ENCODE peak calls at places on chromosome 19, in six cellular contexts. One of them, this sample, is unnamed.

GRCh38 chr19:44530777-44531176 is 1.3 kb upstream of the CEACAM20 start:
- DNase-seq in colonic mucosa: no peak
- DNase-seq in CD8-positive, alpha-beta T cell: no peak
- DNase-seq in stromal cell of bone marrow: no peak
- DNase-seq in NCI-H1092 treated with DMSO at 0.1 percent for 48 hours: no peak
- DNase-seq in activated CD4-positive, alpha-beta memory T cell treated with anti-CD3 and anti-CD28 coated beads for 36 hours: no peak
- DNase-seq in this sample: no peak

GRCh38 chr19:18232540-18233223 is 6.4 kb upstream of the PDE4C start:
- DNase-seq in colonic mucosa: no peak
- DNase-seq in CD8-positive, alpha-beta T cell: no peak
- DNase-seq in stromal cell of bone marrow: no peak
- DNase-seq in NCI-H1092 treated with DMSO at 0.1 percent for 48 hours: peak
- DNase-seq in activated CD4-positive, alpha-beta memory T cell treated with anti-CD3 and anti-CD28 coated beads for 36 hours: peak
- DNase-seq in this sample: no peak

GRCh38 chr19:43997631-43998290 is 5.0 kb upstream of the ZNF230 start:
- DNase-seq in colonic mucosa: no peak
- DNase-seq in CD8-positive, alpha-beta T cell: no peak
- DNase-seq in stromal cell of bone marrow: peak
- DNase-seq in NCI-H1092 treated with DMSO at 0.1 percent for 48 hours: no peak
- DNase-seq in activated CD4-positive, alpha-beta memory T cell treated with anti-CD3 and anti-CD28 coated beads for 36 hours: no peak
- DNase-seq in this sample: no peak

GRCh38 chr19:30419581-30420180 is 47.5 kb downstream of the ZNF536 start:
- DNase-seq in colonic mucosa: no peak
- DNase-seq in CD8-positive, alpha-beta T cell: no peak
- DNase-seq in stromal cell of bone marrow: no peak
- DNase-seq in NCI-H1092 treated with DMSO at 0.1 percent for 48 hours: no peak
- DNase-seq in activated CD4-positive, alpha-beta memory T cell treated with anti-CD3 and anti-CD28 coated beads for 36 hours: no peak
- DNase-seq in this sample: no peak

GRCh38 chr19:10353793-10354391 is 14.5 kb upstream of the ICAM3 start:
- DNase-seq in colonic mucosa: no peak
- DNase-seq in CD8-positive, alpha-beta T cell: no peak
- DNase-seq in stromal cell of bone marrow: no peak
- DNase-seq in NCI-H1092 treated with DMSO at 0.1 percent for 48 hours: no peak
- DNase-seq in activated CD4-positive, alpha-beta memory T cell treated with anti-CD3 and anti-CD28 coated beads for 36 hours: peak
- DNase-seq in this sample: no peak

GRCh38 chr19:17933414-17934129 is 757 bp downstream of the CCDC124 start:
- DNase-seq in colonic mucosa: no peak
- DNase-seq in CD8-positive, alpha-beta T cell: no peak
- DNase-seq in stromal cell of bone marrow: no peak
- DNase-seq in NCI-H1092 treated with DMSO at 0.1 percent for 48 hours: no peak
- DNase-seq in activated CD4-positive, alpha-beta memory T cell treated with anti-CD3 and anti-CD28 coated beads for 36 hours: no peak
- DNase-seq in this sample: no peak

GRCh38 chr19:3479819-3480215 is 508 bp downstream of the SMIM24 start:
- DNase-seq in colonic mucosa: peak
- DNase-seq in CD8-positive, alpha-beta T cell: no peak
- DNase-seq in stromal cell of bone marrow: no peak
- DNase-seq in NCI-H1092 treated with DMSO at 0.1 percent for 48 hours: no peak
- DNase-seq in activated CD4-positive, alpha-beta memory T cell treated with anti-CD3 and anti-CD28 coated beads for 36 hours: peak
- DNase-seq in this sample: no peak

GRCh38 chr19:4034048-4035017 is 26.8 kb downstream of the PIAS4 start:
- DNase-seq in colonic mucosa: no peak
- DNase-seq in CD8-positive, alpha-beta T cell: no peak
- DNase-seq in stromal cell of bone marrow: no peak
- DNase-seq in NCI-H1092 treated with DMSO at 0.1 percent for 48 hours: no peak
- DNase-seq in activated CD4-positive, alpha-beta memory T cell treated with anti-CD3 and anti-CD28 coated beads for 36 hours: no peak
- DNase-seq in this sample: no peak

GRCh38 chr19:39251081-39251480 is 2.4 kb upstream of the IFNL4 start:
- DNase-seq in colonic mucosa: no peak
- DNase-seq in CD8-positive, alpha-beta T cell: no peak
- DNase-seq in stromal cell of bone marrow: no peak
- DNase-seq in NCI-H1092 treated with DMSO at 0.1 percent for 48 hours: no peak
- DNase-seq in activated CD4-positive, alpha-beta memory T cell treated with anti-CD3 and anti-CD28 coated beads for 36 hours: no peak
- DNase-seq in this sample: no peak

GRCh38 chr19:1860133-1860775 is 3.1 kb downstream of the KLF16 start:
- DNase-seq in colonic mucosa: peak
- DNase-seq in CD8-positive, alpha-beta T cell: no peak
- DNase-seq in stromal cell of bone marrow: peak
- DNase-seq in NCI-H1092 treated with DMSO at 0.1 percent for 48 hours: no peak
- DNase-seq in activated CD4-positive, alpha-beta memory T cell treated with anti-CD3 and anti-CD28 coated beads for 36 hours: peak
- DNase-seq in this sample: no peak

GRCh38 chr19:46383846-46384245 is 29.5 kb downstream of the CCDC8 start:
- DNase-seq in colonic mucosa: no peak
- DNase-seq in CD8-positive, alpha-beta T cell: no peak
- DNase-seq in stromal cell of bone marrow: no peak
- DNase-seq in NCI-H1092 treated with DMSO at 0.1 percent for 48 hours: no peak
- DNase-seq in activated CD4-positive, alpha-beta memory T cell treated with anti-CD3 and anti-CD28 coated beads for 36 hours: no peak
- DNase-seq in this sample: no peak

GRCh38 chr19:6802336-6803035 is 30.0 kb downstream of the VAV1 start:
- DNase-seq in colonic mucosa: peak
- DNase-seq in CD8-positive, alpha-beta T cell: peak
- DNase-seq in stromal cell of bone marrow: no peak
- DNase-seq in NCI-H1092 treated with DMSO at 0.1 percent for 48 hours: no peak
- DNase-seq in activated CD4-positive, alpha-beta memory T cell treated with anti-CD3 and anti-CD28 coated beads for 36 hours: peak
- DNase-seq in this sample: no peak

GRCh38 chr19:49911381-49912145 is 14.9 kb upstream of the IL4I1 start:
- DNase-seq in colonic mucosa: no peak
- DNase-seq in CD8-positive, alpha-beta T cell: no peak
- DNase-seq in stromal cell of bone marrow: no peak
- DNase-seq in NCI-H1092 treated with DMSO at 0.1 percent for 48 hours: no peak
- DNase-seq in activated CD4-positive, alpha-beta memory T cell treated with anti-CD3 and anti-CD28 coated beads for 36 hours: peak
- DNase-seq in this sample: no peak

GRCh38 chr19:50025794-50026549 is at the start of gene ZNF473:
- DNase-seq in colonic mucosa: peak
- DNase-seq in CD8-positive, alpha-beta T cell: peak
- DNase-seq in stromal cell of bone marrow: peak
- DNase-seq in NCI-H1092 treated with DMSO at 0.1 percent for 48 hours: no peak
- DNase-seq in activated CD4-positive, alpha-beta memory T cell treated with anti-CD3 and anti-CD28 coated beads for 36 hours: peak
- DNase-seq in this sample: no peak

GRCh38 chr19:2036424-2036823 is 14.6 kb downstream of the MKNK2 start:
- DNase-seq in colonic mucosa: no peak
- DNase-seq in CD8-positive, alpha-beta T cell: no peak
- DNase-seq in stromal cell of bone marrow: no peak
- DNase-seq in NCI-H1092 treated with DMSO at 0.1 percent for 48 hours: no peak
- DNase-seq in activated CD4-positive, alpha-beta memory T cell treated with anti-CD3 and anti-CD28 coated beads for 36 hours: no peak
- DNase-seq in this sample: no peak

GRCh38 chr19:571127-571974 is 1.0 kb upstream of the BSG start:
- DNase-seq in colonic mucosa: peak
- DNase-seq in CD8-positive, alpha-beta T cell: peak
- DNase-seq in stromal cell of bone marrow: no peak
- DNase-seq in NCI-H1092 treated with DMSO at 0.1 percent for 48 hours: peak
- DNase-seq in activated CD4-positive, alpha-beta memory T cell treated with anti-CD3 and anti-CD28 coated beads for 36 hours: peak
- DNase-seq in this sample: no peak

GRCh38 chr19:47226426-47227346 is 4.3 kb downstream of the BBC3 start:
- DNase-seq in colonic mucosa: peak
- DNase-seq in CD8-positive, alpha-beta T cell: peak
- DNase-seq in stromal cell of bone marrow: no peak
- DNase-seq in NCI-H1092 treated with DMSO at 0.1 percent for 48 hours: no peak
- DNase-seq in activated CD4-positive, alpha-beta memory T cell treated with anti-CD3 and anti-CD28 coated beads for 36 hours: peak
- DNase-seq in this sample: no peak

GRCh38 chr19:55067869-55068268 is 4.9 kb upstream of the RDH13 start:
- DNase-seq in colonic mucosa: no peak
- DNase-seq in CD8-positive, alpha-beta T cell: no peak
- DNase-seq in stromal cell of bone marrow: no peak
- DNase-seq in NCI-H1092 treated with DMSO at 0.1 percent for 48 hours: no peak
- DNase-seq in activated CD4-positive, alpha-beta memory T cell treated with anti-CD3 and anti-CD28 coated beads for 36 hours: no peak
- DNase-seq in this sample: no peak

GRCh38 chr19:53131085-53131484 is 1.6 kb downstream of the ZNF415 start:
- DNase-seq in colonic mucosa: no peak
- DNase-seq in CD8-positive, alpha-beta T cell: no peak
- DNase-seq in stromal cell of bone marrow: no peak
- DNase-seq in NCI-H1092 treated with DMSO at 0.1 percent for 48 hours: no peak
- DNase-seq in activated CD4-positive, alpha-beta memory T cell treated with anti-CD3 and anti-CD28 coated beads for 36 hours: no peak
- DNase-seq in this sample: no peak

GRCh38 chr19:48444933-48445194 is 919 bp upstream of the GRWD1 start:
- DNase-seq in colonic mucosa: no peak
- DNase-seq in CD8-positive, alpha-beta T cell: no peak
- DNase-seq in stromal cell of bone marrow: no peak
- DNase-seq in NCI-H1092 treated with DMSO at 0.1 percent for 48 hours: no peak
- DNase-seq in activated CD4-positive, alpha-beta memory T cell treated with anti-CD3 and anti-CD28 coated beads for 36 hours: no peak
- DNase-seq in this sample: no peak

GRCh38 chr19:45882652-45883585 is 3.0 kb downstream of the IRF2BP1 start:
- DNase-seq in colonic mucosa: peak
- DNase-seq in CD8-positive, alpha-beta T cell: peak
- DNase-seq in stromal cell of bone marrow: peak
- DNase-seq in NCI-H1092 treated with DMSO at 0.1 percent for 48 hours: peak
- DNase-seq in activated CD4-positive, alpha-beta memory T cell treated with anti-CD3 and anti-CD28 coated beads for 36 hours: peak
- DNase-seq in this sample: peak

GRCh38 chr19:1401889-1402217 is 511 bp upstream of the GAMT start:
- DNase-seq in colonic mucosa: no peak
- DNase-seq in CD8-positive, alpha-beta T cell: no peak
- DNase-seq in stromal cell of bone marrow: no peak
- DNase-seq in NCI-H1092 treated with DMSO at 0.1 percent for 48 hours: no peak
- DNase-seq in activated CD4-positive, alpha-beta memory T cell treated with anti-CD3 and anti-CD28 coated beads for 36 hours: no peak
- DNase-seq in this sample: no peak

GRCh38 chr19:3868770-3869456 is at the start of gene ZFR2:
- DNase-seq in colonic mucosa: no peak
- DNase-seq in CD8-positive, alpha-beta T cell: no peak
- DNase-seq in stromal cell of bone marrow: no peak
- DNase-seq in NCI-H1092 treated with DMSO at 0.1 percent for 48 hours: no peak
- DNase-seq in activated CD4-positive, alpha-beta memory T cell treated with anti-CD3 and anti-CD28 coated beads for 36 hours: peak
- DNase-seq in this sample: no peak

GRCh38 chr19:4589579-4590410 is 30.3 kb upstream of the SEMA6B start:
- DNase-seq in colonic mucosa: no peak
- DNase-seq in CD8-positive, alpha-beta T cell: no peak
- DNase-seq in stromal cell of bone marrow: no peak
- DNase-seq in NCI-H1092 treated with DMSO at 0.1 percent for 48 hours: peak
- DNase-seq in activated CD4-positive, alpha-beta memory T cell treated with anti-CD3 and anti-CD28 coated beads for 36 hours: peak
- DNase-seq in this sample: no peak

GRCh38 chr19:9865732-9866627 is 30.9 kb downstream of the PIN1 start:
- DNase-seq in colonic mucosa: no peak
- DNase-seq in CD8-positive, alpha-beta T cell: peak
- DNase-seq in stromal cell of bone marrow: no peak
- DNase-seq in NCI-H1092 treated with DMSO at 0.1 percent for 48 hours: no peak
- DNase-seq in activated CD4-positive, alpha-beta memory T cell treated with anti-CD3 and anti-CD28 coated beads for 36 hours: peak
- DNase-seq in this sample: no peak

GRCh38 chr19:17755977-17756670 is 4.8 kb downstream of the FCHO1 start:
- DNase-seq in colonic mucosa: peak
- DNase-seq in CD8-positive, alpha-beta T cell: peak
- DNase-seq in stromal cell of bone marrow: no peak
- DNase-seq in NCI-H1092 treated with DMSO at 0.1 percent for 48 hours: peak
- DNase-seq in activated CD4-positive, alpha-beta memory T cell treated with anti-CD3 and anti-CD28 coated beads for 36 hours: peak
- DNase-seq in this sample: no peak

GRCh38 chr19:34480491-34480890 is 1.1 kb upstream of the WTIP start:
- DNase-seq in colonic mucosa: no peak
- DNase-seq in CD8-positive, alpha-beta T cell: no peak
- DNase-seq in stromal cell of bone marrow: no peak
- DNase-seq in NCI-H1092 treated with DMSO at 0.1 percent for 48 hours: no peak
- DNase-seq in activated CD4-positive, alpha-beta memory T cell treated with anti-CD3 and anti-CD28 coated beads for 36 hours: no peak
- DNase-seq in this sample: no peak

GRCh38 chr19:51469162-51469561 is 9.2 kb upstream of the CEACAM18 start:
- DNase-seq in colonic mucosa: no peak
- DNase-seq in CD8-positive, alpha-beta T cell: no peak
- DNase-seq in stromal cell of bone marrow: no peak
- DNase-seq in NCI-H1092 treated with DMSO at 0.1 percent for 48 hours: no peak
- DNase-seq in activated CD4-positive, alpha-beta memory T cell treated with anti-CD3 and anti-CD28 coated beads for 36 hours: no peak
- DNase-seq in this sample: no peak

GRCh38 chr19:16232568-16232967 is 34.9 kb downstream of the AP1M1 start:
- DNase-seq in colonic mucosa: no peak
- DNase-seq in CD8-positive, alpha-beta T cell: no peak
- DNase-seq in stromal cell of bone marrow: no peak
- DNase-seq in NCI-H1092 treated with DMSO at 0.1 percent for 48 hours: no peak
- DNase-seq in activated CD4-positive, alpha-beta memory T cell treated with anti-CD3 and anti-CD28 coated beads for 36 hours: no peak
- DNase-seq in this sample: no peak

GRCh38 chr19:48568345-48568886 is 16.4 kb downstream of the SULT2B1 start:
- DNase-seq in colonic mucosa: peak
- DNase-seq in CD8-positive, alpha-beta T cell: no peak
- DNase-seq in stromal cell of bone marrow: peak
- DNase-seq in NCI-H1092 treated with DMSO at 0.1 percent for 48 hours: no peak
- DNase-seq in activated CD4-positive, alpha-beta memory T cell treated with anti-CD3 and anti-CD28 coated beads for 36 hours: no peak
- DNase-seq in this sample: no peak

GRCh38 chr19:38224014-38224862 is at the start of gene DPF1:
- DNase-seq in colonic mucosa: no peak
- DNase-seq in CD8-positive, alpha-beta T cell: no peak
- DNase-seq in stromal cell of bone marrow: no peak
- DNase-seq in NCI-H1092 treated with DMSO at 0.1 percent for 48 hours: peak
- DNase-seq in activated CD4-positive, alpha-beta memory T cell treated with anti-CD3 and anti-CD28 coated beads for 36 hours: peak
- DNase-seq in this sample: no peak

GRCh38 chr19:37564624-37565369 is 29.8 kb downstream of the ZNF571 start:
- DNase-seq in colonic mucosa: no peak
- DNase-seq in CD8-positive, alpha-beta T cell: no peak
- DNase-seq in stromal cell of bone marrow: no peak
- DNase-seq in NCI-H1092 treated with DMSO at 0.1 percent for 48 hours: no peak
- DNase-seq in activated CD4-positive, alpha-beta memory T cell treated with anti-CD3 and anti-CD28 coated beads for 36 hours: no peak
- DNase-seq in this sample: no peak

GRCh38 chr19:33580645-33581037 is 41.1 kb upstream of the CHST8 start:
- DNase-seq in colonic mucosa: no peak
- DNase-seq in CD8-positive, alpha-beta T cell: no peak
- DNase-seq in stromal cell of bone marrow: no peak
- DNase-seq in NCI-H1092 treated with DMSO at 0.1 percent for 48 hours: no peak
- DNase-seq in activated CD4-positive, alpha-beta memory T cell treated with anti-CD3 and anti-CD28 coated beads for 36 hours: no peak
- DNase-seq in this sample: no peak